ENCODE peak calls at places on chromosomes 2 and 18, in six cellular contexts. O, C, V, M, Z and F are unnamed samples.

GRCh38 chr2:231489990-231490389 is 25.7 kb upstream of the NCL start:
- DNase-seq in O (peak; percentile 80), C (no peak), V (peak; percentile 82), M (no peak), Z (no peak), F (peak; percentile 22)

GRCh38 chr2:197599285-197599965 is 76.0 kb downstream of the RFTN2 start:
- DNase-seq in O (peak; percentile 32), C (peak; percentile 46), V (no peak), M (no peak), Z (peak; percentile 69), F (peak; percentile 14)

GRCh38 chr2:45024600-45025291 is 15.5 kb upstream of the SIX2 start:
- DNase-seq in O (no peak), C (peak; percentile 27), V (no peak), M (no peak), Z (no peak), F (no peak)

GRCh38 chr2:94602466-94602865 is 268.8 kb upstream of the TEKT4 start:
- DNase-seq in O (no peak), C (no peak), V (no peak), M (no peak), Z (no peak), F (no peak)

GRCh38 chr2:119012345-119013301 is 70.6 kb downstream of the MARCO start:
- DNase-seq in O (no peak), C (no peak), V (peak; percentile 39), M (no peak), Z (no peak), F (no peak)

GRCh38 chr2:40178971-40179370 is 272.9 kb downstream of the SLC8A1 start:
- DNase-seq in O (no peak), C (no peak), V (no peak), M (no peak), Z (no peak), F (no peak)

GRCh38 chr18:57523171-57523956 is 63.1 kb downstream of the FECH start:
- DNase-seq in O (no peak), C (no peak), V (no peak), M (no peak), Z (no peak), F (no peak)

GRCh38 chr2:45930396-45930792 is 278.9 kb downstream of the PRKCE start:
- DNase-seq in O (no peak), C (no peak), V (no peak), M (no peak), Z (no peak), F (no peak)

GRCh38 chr2:33660416-33661118 is 61.5 kb upstream of the FAM98A start:
- DNase-seq in O (no peak), C (no peak), V (no peak), M (no peak), Z (no peak), F (no peak)

GRCh38 chr2:127414855-127415592 is 3.2 kb upstream of the PROC start:
- DNase-seq in O (no peak), C (no peak), V (no peak), M (no peak), Z (peak; percentile 82), F (no peak)

GRCh38 chr2:30074023-30074422 is 72.8 kb upstream of the YPEL5 start:
- DNase-seq in O (no peak), C (no peak), V (peak; percentile 4), M (no peak), Z (no peak), F (no peak)

GRCh38 chr2:19989681-19990415 is at the start of gene WDR35:
- DNase-seq in O (peak; percentile 96), C (peak; percentile 72), V (peak; percentile 99), M (peak; percentile 53), Z (peak; percentile 90), F (peak; percentile 95)

GRCh38 chr2:195898505-195898904 is 170.1 kb downstream of the DNAH7 start:
- DNase-seq in O (no peak), C (peak; percentile 2), V (no peak), M (no peak), Z (peak; percentile 4), F (peak; percentile 53)

GRCh38 chr18:31990823-31991222 is 27.8 kb upstream of the RNF125 start:
- DNase-seq in O (no peak), C (no peak), V (no peak), M (peak; percentile 62), Z (no peak), F (no peak)

DNA sequence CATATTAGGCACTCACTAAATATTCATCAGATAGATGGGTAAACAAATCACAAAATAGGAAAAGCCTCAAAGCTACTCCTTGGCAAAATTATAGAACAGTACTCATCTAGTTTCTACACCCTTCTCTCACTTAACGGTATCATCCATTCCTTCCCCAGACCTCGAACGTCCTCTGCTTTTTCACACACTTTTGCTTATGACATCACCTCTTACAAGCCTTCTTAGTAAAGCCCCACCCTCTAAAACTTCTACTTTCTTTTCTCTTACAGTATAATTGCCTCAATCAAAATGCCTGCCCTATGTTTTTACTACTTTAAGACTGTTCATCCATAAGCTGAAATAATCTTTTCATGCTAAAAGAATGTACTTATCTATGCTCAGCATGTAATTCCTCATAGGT is 8.1 kb downstream of the CHN1 start:
- DNase-seq in O (no peak), C (no peak), V (no peak), M (no peak), Z (no peak), F (no peak)
- TF ChIP-seq ATF3 in O (no peak), C (no peak), V (no peak), M (no peak), Z (no peak), F (no peak)

DNA sequence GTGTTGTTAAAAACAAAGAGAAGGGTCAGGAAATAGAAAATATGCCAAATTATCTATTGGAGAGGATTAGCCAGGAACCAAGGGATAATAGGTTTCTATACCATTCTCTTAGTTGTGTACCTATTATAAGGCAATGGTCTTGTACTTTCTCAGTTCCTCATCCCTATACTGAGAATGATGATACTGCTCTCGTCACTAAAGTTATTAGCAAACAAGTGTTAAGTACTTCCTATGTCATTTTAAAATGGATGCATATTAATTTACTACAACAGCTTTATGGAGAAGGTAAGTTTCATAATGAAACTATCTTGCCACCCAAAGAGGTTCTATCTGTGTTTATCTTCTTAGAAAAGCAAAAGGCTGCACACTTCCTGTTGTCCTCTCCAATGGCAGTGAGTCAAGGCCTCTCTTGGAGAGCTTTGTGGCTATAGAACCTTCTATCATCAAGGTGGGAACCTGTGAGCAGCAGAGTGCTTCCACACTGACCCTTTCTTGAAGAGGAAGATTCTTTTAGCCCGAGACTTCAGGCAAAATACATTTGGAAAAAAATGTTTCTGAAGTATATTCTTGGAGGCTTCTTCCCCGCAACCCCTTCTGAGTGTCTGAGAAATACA is 460.7 kb upstream of the FANCL start:
- DNase-seq in O (no peak), C (no peak), V (no peak), M (no peak), Z (no peak), F (no peak)
- TF ChIP-seq ATF3 in O (no peak), C (no peak), V (no peak), M (no peak), Z (no peak), F (no peak)

GRCh38 chr2:239227111-239227581 is 173.7 kb downstream of the HDAC4 start:
- DNase-seq in O (no peak), C (no peak), V (no peak), M (no peak), Z (no peak), F (no peak)

GRCh38 chr2:239226677-239227076 is 174.1 kb downstream of the HDAC4 start:
- DNase-seq in O (no peak), C (no peak), V (no peak), M (no peak), Z (no peak), F (no peak)

GRCh38 chr2:239225921-239226561 is 174.8 kb downstream of the HDAC4 start:
- DNase-seq in O (no peak), C (no peak), V (no peak), M (no peak), Z (no peak), F (no peak)

GRCh38 chr2:239229545-239230279 is 171.1 kb downstream of the HDAC4 start:
- DNase-seq in O (no peak), C (no peak), V (no peak), M (no peak), Z (no peak), F (no peak)

GRCh38 chr2:239227661-239228371 is 173.0 kb downstream of the HDAC4 start:
- DNase-seq in O (no peak), C (no peak), V (no peak), M (no peak), Z (no peak), F (no peak)
- TF ChIP-seq ATF3 in O (no peak), C (no peak), V (no peak), M (no peak), Z (no peak), F (no peak)

DNA sequence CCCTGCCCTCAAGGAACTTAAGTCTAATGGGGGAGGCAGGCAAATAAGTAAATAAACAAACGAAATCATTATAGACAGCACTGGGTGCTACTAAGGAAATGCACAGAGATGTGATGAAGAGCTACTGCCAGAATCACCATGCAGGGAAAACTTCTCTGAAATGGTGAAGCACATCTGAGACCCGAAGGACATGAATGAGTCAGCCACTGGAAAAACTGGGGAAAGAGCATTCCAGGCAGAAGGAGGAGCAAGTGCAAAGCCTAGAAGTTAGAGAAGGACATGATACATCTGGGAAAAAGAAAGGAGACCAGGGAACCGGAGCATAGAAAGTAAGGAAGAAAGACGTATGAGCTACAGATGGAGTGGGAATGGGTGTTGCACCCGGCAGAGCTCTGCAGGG is 56.8 kb downstream of the TGFA start:
- DNase-seq in O (no peak), C (no peak), V (no peak), M (no peak), Z (no peak), F (no peak)
- TF ChIP-seq ATF3 in O (no peak), C (no peak), V (no peak), M (no peak), Z (no peak), F (no peak)

DNA sequence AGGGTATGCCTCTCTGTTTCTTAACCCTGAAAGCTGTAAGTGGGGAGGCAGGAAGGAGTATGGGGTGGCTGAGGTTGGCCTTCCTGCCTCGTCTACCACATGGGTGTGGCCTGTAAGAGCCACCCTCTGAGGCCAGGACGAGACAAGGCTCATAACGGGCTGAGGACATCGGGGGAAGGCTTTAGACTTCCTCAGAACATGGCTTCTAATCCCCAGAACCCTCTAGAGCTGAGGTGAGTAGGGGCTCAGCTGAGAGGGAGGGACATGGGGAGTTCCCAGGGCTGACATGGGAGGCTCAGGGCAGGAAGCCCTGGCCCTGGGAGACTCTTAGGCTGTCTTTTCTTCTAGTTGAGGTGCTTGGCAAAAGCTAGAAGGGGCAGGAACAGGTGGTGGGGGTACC is 36.7 kb downstream of the EMX1 start:
- DNase-seq in O (no peak), C (no peak), V (no peak), M (no peak), Z (no peak), F (no peak)
- TF ChIP-seq ATF3 in O (no peak), C (no peak), V (no peak), M (no peak), Z (no peak), F (no peak)

GRCh38 chr2:60053791-60054190 is 499.7 kb downstream of the BCL11A start:
- DNase-seq in O (no peak), C (no peak), V (no peak), M (no peak), Z (no peak), F (no peak)
- TF ChIP-seq ATF3 in O (no peak), C (no peak), V (no peak), M (no peak), Z (no peak), F (no peak)